ENCODE peak calls at places on chromosomes 1 and 21, in five cellular contexts. V, Q, C, J and M are unnamed samples.

GRCh38 chr1:56137829-56138505 is 441.4 kb downstream of the PLPP3 start:
- DNase-seq in V (no peak), Q (no peak), C (peak), J (no peak), M (no peak)

GRCh38 chr1:116912846-116913245 is 3.1 kb downstream of the PTGFRN start:
- DNase-seq in V (no peak), Q (no peak), C (no peak), J (no peak), M (no peak)

GRCh38 chr1:206581571-206581981 is 30.7 kb downstream of the EIF2D start:
- DNase-seq in V (no peak), Q (no peak), C (no peak), J (no peak), M (no peak)

GRCh38 chr1:41617336-41617735 is 132.9 kb upstream of the EDN2 start:
- DNase-seq in V (no peak), Q (no peak), C (no peak), J (no peak), M (no peak)

GRCh38 chr1:56577859-56578663 is 1.3 kb downstream of the PLPP3 start:
- DNase-seq in V (peak), Q (peak), C (peak), J (peak), M (peak)

GRCh38 chr1:157194739-157195520 is 56.7 kb upstream of the ETV3 start:
- DNase-seq in V (no peak), Q (no peak), C (no peak), J (no peak), M (no peak)

GRCh38 chr1:228105269-228105995 is 2.3 kb upstream of the C1orf35 start:
- DNase-seq in V (peak), Q (no peak), C (no peak), J (no peak), M (peak)

GRCh38 chr21:45618287-45618686 is 25.2 kb upstream of the PCBP3 start:
- DNase-seq in V (no peak), Q (no peak), C (peak), J (no peak), M (no peak)

GRCh38 chr1:198612471-198613265 is 26.2 kb upstream of the PTPRC start:
- DNase-seq in V (no peak), Q (no peak), C (no peak), J (no peak), M (no peak)

GRCh38 chr1:30696831-30697230 is 26.6 kb downstream of the MATN1 start:
- DNase-seq in V (no peak), Q (no peak), C (no peak), J (no peak), M (no peak)

GRCh38 chr1:3523980-3524379 is 69.5 kb downstream of the ARHGEF16 start:
- DNase-seq in V (no peak), Q (no peak), C (no peak), J (no peak), M (no peak)

GRCh38 chr1:116255933-116256649 is 117.0 kb upstream of the ATP1A1 start:
- DNase-seq in V (no peak), Q (no peak), C (no peak), J (no peak), M (no peak)

GRCh38 chr1:194225781-194226180 is 1039.4 kb upstream of the B3GALT2 start:
- DNase-seq in V (no peak), Q (no peak), C (no peak), J (no peak), M (no peak)

GRCh38 chr1:74357150-74357549 is 122.0 kb downstream of the TNNI3K start:
- DNase-seq in V (no peak), Q (no peak), C (no peak), J (no peak), M (no peak)

GRCh38 chr1:67489643-67490042 is 59.4 kb upstream of the SERBP1 start:
- DNase-seq in V (no peak), Q (peak), C (peak), J (no peak), M (peak)

GRCh38 chr1:28507247-28507645 is 1.4 kb downstream of the RCC1 start:
- DNase-seq in V (no peak), Q (no peak), C (no peak), J (no peak), M (no peak)

GRCh38 chr1:14994841-14995437 is 158.6 kb upstream of the TMEM51 start:
- DNase-seq in V (no peak), Q (no peak), C (no peak), J (no peak), M (no peak)

GRCh38 chr1:6136516-6137220 is 43.5 kb downstream of the CHD5 start:
- DNase-seq in V (peak), Q (no peak), C (no peak), J (no peak), M (no peak)

GRCh38 chr1:12600880-12601633 is 17.0 kb downstream of the DHRS3 start:
- DNase-seq in V (peak), Q (peak), C (no peak), J (no peak), M (peak)

GRCh38 chr1:245855846-245856730 is 651.0 kb downstream of the SMYD3 start:
- DNase-seq in V (no peak), Q (no peak), C (peak), J (no peak), M (no peak)

GRCh38 chr21:41542727-41543126 is 34.8 kb upstream of the TMPRSS2 start:
- DNase-seq in V (no peak), Q (no peak), C (no peak), J (no peak), M (no peak)

GRCh38 chr1:91818713-91818975 is 67.3 kb downstream of the TGFBR3 start:
- DNase-seq in V (no peak), Q (no peak), C (no peak), J (no peak), M (no peak)

GRCh38 chr1:152182942-152183341 is 23.9 kb upstream of the RPTN start:
- DNase-seq in V (no peak), Q (no peak), C (peak), J (no peak), M (no peak)

GRCh38 chr1:923131-923990 is at the start of gene SAMD11:
- DNase-seq in V (peak), Q (peak), C (peak), J (peak), M (peak)

GRCh38 chr21:14995695-14996490 is 68.9 kb downstream of the NRIP1 start:
- DNase-seq in V (no peak), Q (no peak), C (peak), J (no peak), M (no peak)

GRCh38 chr1:24714859-24715520 is 30.3 kb upstream of the CLIC4 start:
- DNase-seq in V (no peak), Q (no peak), C (peak), J (no peak), M (no peak)

GRCh38 chr1:82782599-82782998 is 981.9 kb downstream of the ADGRL2 start:
- DNase-seq in V (no peak), Q (no peak), C (no peak), J (no peak), M (no peak)

GRCh38 chr1:54774820-54775498 is 10.6 kb upstream of the PARS2 start:
- DNase-seq in V (no peak), Q (peak), C (peak), J (peak), M (peak)